ENCODE peak calls at places on chromosomes 3 and 15, in seven cellular contexts. One of them, this sample, is unnamed.
A peak's percentile ranks its signal among the peaks of the same experiment; 100 is the strongest.

GRCh38 chr3:109731639-109732473 is 394.5 kb upstream of the DPPA4 start:
- DNase-seq in ovary: no peak
- DNase-seq in body of pancreas: peak; percentile 61
- DNase-seq in uterus: no peak
- DNase-seq in stomach: peak; percentile 53
- DNase-seq in sigmoid colon: no peak
- DNase-seq in heart left ventricle: peak; percentile 15
- DNase-seq in this sample: peak; percentile 53

GRCh38 chr15:86139828-86140227 is 60.2 kb downstream of the AGBL1 start:
- DNase-seq in uterus: no peak
- DNase-seq in ovary: no peak
- DNase-seq in body of pancreas: no peak
- DNase-seq in sigmoid colon: no peak
- DNase-seq in heart left ventricle: no peak
- DNase-seq in stomach: no peak
- DNase-seq in this sample: no peak

GRCh38 chr3:49428697-49429100 is 425 bp downstream of the NICN1 start:
- DNase-seq in ovary: no peak
- DNase-seq in heart left ventricle: no peak
- DNase-seq in sigmoid colon: no peak
- DNase-seq in stomach: no peak
- DNase-seq in uterus: no peak
- DNase-seq in body of pancreas: no peak
- DNase-seq in this sample: no peak

GRCh38 chr3:123390865-123391613 is 57.9 kb downstream of the ADCY5 start:
- DNase-seq in heart left ventricle: no peak
- DNase-seq in body of pancreas: no peak
- DNase-seq in uterus: peak; percentile 74
- DNase-seq in ovary: peak; percentile 75
- DNase-seq in stomach: no peak
- DNase-seq in sigmoid colon: no peak
- DNase-seq in this sample: no peak

GRCh38 chr3:308597-309321 is 112.2 kb downstream of the CHL1 start:
- DNase-seq in ovary: no peak
- DNase-seq in stomach: no peak
- DNase-seq in heart left ventricle: no peak
- DNase-seq in body of pancreas: no peak
- DNase-seq in sigmoid colon: no peak
- DNase-seq in uterus: no peak
- DNase-seq in this sample: no peak

GRCh38 chr3:107796786-107797185 is 274.0 kb downstream of the BBX start:
- DNase-seq in uterus: no peak
- DNase-seq in body of pancreas: peak; percentile 9
- DNase-seq in heart left ventricle: no peak
- DNase-seq in sigmoid colon: no peak
- DNase-seq in ovary: no peak
- DNase-seq in stomach: no peak
- DNase-seq in this sample: no peak

GRCh38 chr15:33209575-33210519 is 15.3 kb upstream of the FMN1 start:
- DNase-seq in uterus: no peak
- DNase-seq in ovary: no peak
- DNase-seq in sigmoid colon: no peak
- DNase-seq in body of pancreas: no peak
- DNase-seq in heart left ventricle: no peak
- DNase-seq in stomach: no peak
- DNase-seq in this sample: no peak

GRCh38 chr3:100400424-100400781 is 486 bp downstream of the TOMM70 start:
- DNase-seq in body of pancreas: peak; percentile 10
- DNase-seq in heart left ventricle: peak; percentile 17
- DNase-seq in uterus: no peak
- DNase-seq in ovary: no peak
- DNase-seq in sigmoid colon: no peak
- DNase-seq in stomach: no peak
- DNase-seq in this sample: peak; percentile 11

GRCh38 chr3:13141991-13142412 is 68.8 kb upstream of the IQSEC1 start:
- DNase-seq in ovary: no peak
- DNase-seq in body of pancreas: no peak
- DNase-seq in heart left ventricle: no peak
- DNase-seq in uterus: no peak
- DNase-seq in stomach: no peak
- DNase-seq in sigmoid colon: peak; percentile 46
- DNase-seq in this sample: no peak

GRCh38 chr3:66181764-66182163 is 39.0 kb upstream of the SLC25A26 start:
- DNase-seq in ovary: no peak
- DNase-seq in body of pancreas: no peak
- DNase-seq in uterus: no peak
- DNase-seq in heart left ventricle: peak; percentile 61
- DNase-seq in stomach: no peak
- DNase-seq in sigmoid colon: no peak
- DNase-seq in this sample: no peak

GRCh38 chr15:65824031-65824743 is 32.1 kb upstream of the DENND4A start:
- DNase-seq in heart left ventricle: peak; percentile 39
- DNase-seq in sigmoid colon: peak; percentile 76
- DNase-seq in ovary: peak; percentile 34
- DNase-seq in stomach: peak; percentile 57
- DNase-seq in uterus: peak; percentile 28
- DNase-seq in body of pancreas: peak; percentile 80
- DNase-seq in this sample: peak; percentile 20

GRCh38 chr15:48627260-48627969 is 18.1 kb downstream of the FBN1 start:
- DNase-seq in heart left ventricle: no peak
- DNase-seq in ovary: no peak
- DNase-seq in uterus: no peak
- DNase-seq in body of pancreas: no peak
- DNase-seq in stomach: no peak
- DNase-seq in sigmoid colon: no peak
- DNase-seq in this sample: no peak

GRCh38 chr3:66432041-66432766 is 68.6 kb downstream of the LRIG1 start:
- DNase-seq in heart left ventricle: no peak
- DNase-seq in uterus: no peak
- DNase-seq in stomach: no peak
- DNase-seq in sigmoid colon: no peak
- DNase-seq in body of pancreas: no peak
- DNase-seq in ovary: no peak
- DNase-seq in this sample: no peak

GRCh38 chr3:110878692-110879091 is 192.9 kb upstream of the NECTIN3 start:
- DNase-seq in stomach: no peak
- DNase-seq in body of pancreas: no peak
- DNase-seq in uterus: no peak
- DNase-seq in heart left ventricle: no peak
- DNase-seq in ovary: no peak
- DNase-seq in sigmoid colon: no peak
- DNase-seq in this sample: no peak

GRCh38 chr3:24336101-24336500 is 158.5 kb downstream of the THRB start:
- DNase-seq in stomach: no peak
- DNase-seq in body of pancreas: no peak
- DNase-seq in ovary: no peak
- DNase-seq in sigmoid colon: no peak
- DNase-seq in heart left ventricle: no peak
- DNase-seq in uterus: no peak
- DNase-seq in this sample: no peak

GRCh38 chr3:171187706-171188290 is 161.3 kb upstream of the SLC2A2 start:
- DNase-seq in uterus: no peak
- DNase-seq in body of pancreas: peak; percentile 37
- DNase-seq in ovary: no peak
- DNase-seq in heart left ventricle: no peak
- DNase-seq in sigmoid colon: no peak
- DNase-seq in stomach: no peak
- DNase-seq in this sample: peak; percentile 7

GRCh38 chr3:43465109-43465508 is 156.7 kb downstream of the ANO10 start:
- DNase-seq in sigmoid colon: no peak
- DNase-seq in body of pancreas: no peak
- DNase-seq in ovary: no peak
- DNase-seq in stomach: no peak
- DNase-seq in uterus: no peak
- DNase-seq in heart left ventricle: no peak
- DNase-seq in this sample: no peak

GRCh38 chr3:136075218-136075808 is 109.8 kb downstream of the PPP2R3A start:
- DNase-seq in uterus: peak; percentile 70
- DNase-seq in sigmoid colon: peak; percentile 80
- DNase-seq in body of pancreas: peak; percentile 80
- DNase-seq in heart left ventricle: peak; percentile 67
- DNase-seq in stomach: peak; percentile 70
- DNase-seq in ovary: peak; percentile 65
- DNase-seq in this sample: peak; percentile 69

GRCh38 chr3:149579838-149580542 is 77.8 kb downstream of the WWTR1 start:
- DNase-seq in uterus: no peak
- DNase-seq in ovary: no peak
- DNase-seq in stomach: no peak
- DNase-seq in body of pancreas: no peak
- DNase-seq in heart left ventricle: no peak
- DNase-seq in sigmoid colon: no peak
- DNase-seq in this sample: no peak

DNA sequence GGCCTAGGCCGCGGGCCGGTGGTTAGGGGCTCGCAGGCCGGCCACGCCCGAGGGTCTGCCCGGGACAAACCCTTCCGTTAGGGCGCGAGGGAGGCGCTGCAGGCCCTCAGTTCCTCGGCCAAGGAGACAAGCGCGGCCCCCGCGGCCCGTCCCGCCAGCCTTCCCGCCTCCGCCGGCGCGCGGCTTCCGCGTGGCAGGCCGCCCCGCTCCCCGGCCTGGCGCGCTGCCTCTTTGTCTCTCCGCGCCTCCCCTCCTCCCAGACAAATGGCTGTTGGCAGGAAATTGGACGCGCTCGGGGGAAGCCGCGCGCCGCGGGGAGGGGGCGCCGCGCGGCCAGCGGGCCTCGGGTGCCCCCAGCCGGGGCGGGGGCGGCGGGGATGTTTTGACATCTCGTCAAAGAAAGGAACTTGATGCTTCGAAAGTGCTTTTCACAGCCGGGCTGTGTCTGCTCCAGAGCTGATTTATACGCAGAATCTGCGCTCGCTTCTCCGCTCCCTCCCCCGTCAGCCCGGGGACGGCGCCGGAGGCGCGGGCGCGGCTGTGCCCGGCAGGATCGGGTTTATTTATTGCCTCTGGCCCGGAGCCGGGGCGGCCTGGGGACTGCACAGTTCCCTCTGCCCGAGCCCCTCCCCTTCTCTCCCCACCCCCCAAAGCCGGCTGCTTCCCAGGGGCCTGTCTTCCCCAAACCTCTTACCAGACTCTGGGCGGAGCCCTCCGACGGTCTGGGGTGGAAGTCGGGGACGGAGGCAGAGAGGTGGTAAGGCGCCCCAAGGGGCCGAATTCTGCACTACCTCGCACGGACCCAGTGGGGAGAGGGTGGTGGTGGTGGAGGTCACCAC is 20.8 kb downstream of the SHF start:
- DNase-seq in stomach: peak; percentile 83
- DNase-seq in sigmoid colon: peak; percentile 95
- DNase-seq in ovary: peak; percentile 92
- DNase-seq in body of pancreas: peak; percentile 90
- DNase-seq in heart left ventricle: peak; percentile 85
- DNase-seq in uterus: peak; percentile 89
- DNase-seq in this sample: peak; percentile 72
- TF ChIP-seq POLR2A in stomach: no peak
- TF ChIP-seq POLR2A in sigmoid colon: no peak
- TF ChIP-seq POLR2A in ovary: peak; percentile 30
- TF ChIP-seq POLR2A in body of pancreas: peak; percentile 19
- TF ChIP-seq POLR2A in heart left ventricle: peak; percentile 39
- TF ChIP-seq POLR2A in uterus: no peak
- TF ChIP-seq POLR2A in this sample: peak; percentile 25

DNA sequence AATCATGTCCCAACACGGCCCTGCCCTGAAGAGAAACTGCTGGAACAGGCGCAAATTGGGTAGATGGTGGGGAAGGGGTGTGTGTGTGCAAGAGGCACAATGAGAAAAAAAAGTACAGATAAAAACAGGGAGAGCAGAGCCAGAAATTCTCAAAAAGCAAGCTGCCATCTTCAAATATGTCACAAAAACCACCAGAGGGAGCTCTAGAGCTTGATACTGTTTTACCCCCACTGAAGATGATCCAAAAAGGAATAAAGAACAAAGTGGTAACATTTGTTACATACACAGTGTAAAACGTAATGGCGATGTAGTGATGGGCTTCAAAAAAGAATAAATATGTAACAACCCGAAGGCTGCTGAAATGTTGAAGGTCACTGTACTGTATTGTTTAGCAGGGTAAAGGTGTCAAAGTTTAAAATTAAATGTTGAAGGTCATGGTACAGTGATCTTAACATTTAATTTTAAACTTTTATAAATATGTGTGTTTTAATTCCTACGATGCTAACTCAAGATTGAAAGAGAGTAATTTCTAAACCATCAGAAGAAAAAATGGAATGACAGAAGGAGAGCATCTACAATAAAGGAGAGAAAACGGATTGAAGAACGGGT is 6.0 kb downstream of the SNRPA1 start:
- DNase-seq in sigmoid colon: no peak
- DNase-seq in ovary: no peak
- DNase-seq in body of pancreas: no peak
- DNase-seq in stomach: no peak
- DNase-seq in uterus: no peak
- DNase-seq in heart left ventricle: no peak
- DNase-seq in this sample: no peak
- H3K36me3 ChIP-seq in sigmoid colon: peaks cover 14% of the 10 kb centered on the region
- H3K36me3 ChIP-seq in ovary: no peaks in the 10 kb centered on the region
- H3K36me3 ChIP-seq in body of pancreas: peaks cover 8% of the 10 kb centered on the region
- H3K36me3 ChIP-seq in stomach: peaks cover 25% of the 10 kb centered on the region
- H3K36me3 ChIP-seq in uterus: no peaks in the 10 kb centered on the region
- H3K36me3 ChIP-seq in heart left ventricle: peaks cover 20% of the 10 kb centered on the region
- H3K36me3 ChIP-seq in this sample: no peaks in the 10 kb centered on the region

GRCh38 chr3:197953881-197954280 is 3.9 kb downstream of the RPL35A start:
- DNase-seq in stomach: no peak
- DNase-seq in body of pancreas: no peak
- DNase-seq in uterus: no peak
- DNase-seq in sigmoid colon: no peak
- DNase-seq in ovary: no peak
- DNase-seq in heart left ventricle: peak; percentile 71
- DNase-seq in this sample: no peak

GRCh38 chr3:197950661-197951029 is 655 bp downstream of the RPL35A start:
- DNase-seq in heart left ventricle: no peak
- DNase-seq in ovary: no peak
- DNase-seq in sigmoid colon: no peak
- DNase-seq in stomach: no peak
- DNase-seq in uterus: no peak
- DNase-seq in body of pancreas: no peak
- DNase-seq in this sample: no peak

GRCh38 chr3:197952440-197952839 is 2.5 kb downstream of the RPL35A start:
- DNase-seq in uterus: no peak
- DNase-seq in stomach: no peak
- DNase-seq in body of pancreas: no peak
- DNase-seq in sigmoid colon: no peak
- DNase-seq in heart left ventricle: no peak
- DNase-seq in ovary: no peak
- DNase-seq in this sample: no peak

GRCh38 chr3:197951392-197951990 is 1.5 kb downstream of the RPL35A start:
- DNase-seq in body of pancreas: no peak
- DNase-seq in ovary: no peak
- DNase-seq in heart left ventricle: no peak
- DNase-seq in stomach: no peak
- DNase-seq in sigmoid colon: no peak
- DNase-seq in uterus: no peak
- DNase-seq in this sample: no peak

GRCh38 chr3:197953325-197953724 is 3.3 kb downstream of the RPL35A start:
- DNase-seq in sigmoid colon: no peak
- DNase-seq in body of pancreas: no peak
- DNase-seq in ovary: no peak
- DNase-seq in heart left ventricle: no peak
- DNase-seq in stomach: no peak
- DNase-seq in uterus: no peak
- DNase-seq in this sample: no peak
- TF ChIP-seq POLR2A in sigmoid colon: no peak
- TF ChIP-seq POLR2A in body of pancreas: no peak
- TF ChIP-seq POLR2A in ovary: no peak
- TF ChIP-seq POLR2A in heart left ventricle: no peak
- TF ChIP-seq POLR2A in stomach: no peak
- TF ChIP-seq POLR2A in uterus: no peak
- TF ChIP-seq POLR2A in this sample: no peak

GRCh38 chr15:82100116-82100795 is 54.4 kb upstream of the MEX3B start:
- DNase-seq in uterus: no peak
- DNase-seq in ovary: no peak
- DNase-seq in sigmoid colon: no peak
- DNase-seq in stomach: no peak
- DNase-seq in heart left ventricle: no peak
- DNase-seq in body of pancreas: no peak
- DNase-seq in this sample: no peak
- H3K36me3 ChIP-seq in uterus: no peaks in the 10 kb centered on the region
- H3K36me3 ChIP-seq in ovary: no peaks in the 10 kb centered on the region
- H3K36me3 ChIP-seq in sigmoid colon: no peaks in the 10 kb centered on the region
- H3K36me3 ChIP-seq in stomach: no peaks in the 10 kb centered on the region
- H3K36me3 ChIP-seq in heart left ventricle: no peaks in the 10 kb centered on the region
- H3K36me3 ChIP-seq in body of pancreas: no peaks in the 10 kb centered on the region
- H3K36me3 ChIP-seq in this sample: no peaks in the 10 kb centered on the region

This sample was measured in prostate gland.